ENCODE peak calls at places on chromosome 2, in eight cellular contexts. V is GM10248; N is ovary; E is iPS DF 6.9; R is activated naive CD4-positive, alpha-beta T cell treated with anti-CD3 and anti-CD28 coated beads for 36 hours; C is right lobe of liver; K is fibroblast of mammary gland; U is C1 segment of cervical spinal cord. I is an unnamed sample.

GRCh38 chr2:73282924-73283544 is 1.2 kb downstream of the FBXO41 start:
- DNase-seq in V (no peak), N (no peak), E (no peak), R (no peak), C (no peak), K (no peak), U (no peak), I (no peak)

GRCh38 chr2:109434351-109434750 is 179.4 kb downstream of the SEPTIN10 start:
- DNase-seq in V (no peak), N (no peak), E (no peak), R (no peak), C (no peak), K (no peak), U (no peak), I (no peak)

GRCh38 chr2:61135510-61135909 is 26.5 kb upstream of the C2orf74 start:
- DNase-seq in V (no peak), N (no peak), E (no peak), R (peak), C (no peak), K (peak), U (no peak), I (no peak)

GRCh38 chr2:172226244-172227061 is 123.8 kb upstream of the DLX2 start:
- DNase-seq in V (no peak), N (no peak), E (no peak), R (peak), C (no peak), K (no peak), U (no peak), I (no peak)

GRCh38 chr2:160157861-160158813 is 41.9 kb downstream of the ITGB6 start:
- DNase-seq in V (no peak), N (no peak), E (no peak), R (no peak), C (no peak), K (peak), U (no peak), I (no peak)

GRCh38 chr2:240435457-240435954 is at the start of gene GPC1:
- DNase-seq in V (peak), N (peak), E (no peak), R (peak), C (peak), K (peak), U (peak), I (no peak)

GRCh38 chr2:6362671-6363450 is 502.8 kb downstream of the CMPK2 start:
- DNase-seq in V (no peak), N (no peak), E (no peak), R (no peak), C (no peak), K (no peak), U (no peak), I (no peak)

GRCh38 chr2:44267269-44268258 is 7.7 kb upstream of the SLC3A1 start:
- DNase-seq in V (no peak), N (no peak), E (no peak), R (no peak), C (no peak), K (peak), U (peak), I (no peak)

GRCh38 chr2:105142239-105142638 is 99.3 kb upstream of the GPR45 start:
- DNase-seq in V (no peak), N (no peak), E (no peak), R (no peak), C (no peak), K (no peak), U (no peak), I (no peak)

GRCh38 chr2:146576301-146576700 is 1268.5 kb upstream of the ACVR2A start:
- DNase-seq in V (no peak), N (no peak), E (no peak), R (no peak), C (no peak), K (peak), U (no peak), I (no peak)

GRCh38 chr2:190469770-190470169 is 61.6 kb downstream of the MFSD6 start:
- DNase-seq in V (no peak), N (no peak), E (no peak), R (no peak), C (no peak), K (peak), U (no peak), I (no peak)

GRCh38 chr2:81093031-81093430 is 788.5 kb upstream of the LRRTM1 start:
- DNase-seq in V (no peak), N (no peak), E (no peak), R (no peak), C (no peak), K (no peak), U (no peak), I (no peak)

GRCh38 chr2:240622631-240623235 is 2.5 kb upstream of the GPR35 start:
- DNase-seq in V (no peak), N (no peak), E (no peak), R (peak), C (peak), K (no peak), U (no peak), I (no peak)

GRCh38 chr2:198471291-198471690 is 666.9 kb downstream of the PLCL1 start:
- DNase-seq in V (no peak), N (no peak), E (no peak), R (no peak), C (no peak), K (no peak), U (no peak), I (no peak)

GRCh38 chr2:37648316-37649011 is 23.0 kb downstream of the CDC42EP3 start:
- DNase-seq in V (no peak), N (no peak), E (no peak), R (peak), C (peak), K (no peak), U (no peak), I (no peak)

GRCh38 chr2:12488365-12488972 is 228.3 kb upstream of the TRIB2 start:
- DNase-seq in V (no peak), N (no peak), E (no peak), R (peak), C (no peak), K (no peak), U (no peak), I (no peak)

GRCh38 chr2:132909427-132909826 is 239.4 kb upstream of the LYPD1 start:
- DNase-seq in V (no peak), N (no peak), E (no peak), R (no peak), C (no peak), K (no peak), U (no peak), I (no peak)

GRCh38 chr2:187826023-187826422 is 271.8 kb upstream of the TFPI start:
- DNase-seq in V (no peak), N (no peak), E (no peak), R (no peak), C (no peak), K (peak), U (no peak), I (no peak)

GRCh38 chr2:45888167-45888566 is 236.7 kb downstream of the PRKCE start:
- DNase-seq in V (no peak), N (no peak), E (no peak), R (no peak), C (no peak), K (peak), U (no peak), I (no peak)

GRCh38 chr2:30425326-30425725 is 21.7 kb upstream of the LCLAT1 start:
- DNase-seq in V (no peak), N (no peak), E (no peak), R (no peak), C (no peak), K (peak), U (peak), I (peak)

GRCh38 chr2:239311132-239312040 is 89.4 kb downstream of the HDAC4 start:
- DNase-seq in V (no peak), N (peak), E (no peak), R (peak), C (peak), K (peak), U (peak), I (peak)

GRCh38 chr2:108940156-108940555 is 48.9 kb downstream of the EDAR start:
- DNase-seq in V (no peak), N (no peak), E (no peak), R (no peak), C (no peak), K (no peak), U (no peak), I (no peak)

GRCh38 chr2:50444286-50444685 is 587.6 kb downstream of the NRXN1 start:
- DNase-seq in V (no peak), N (no peak), E (no peak), R (no peak), C (no peak), K (peak), U (no peak), I (no peak)

GRCh38 chr2:197556456-197556855 is 40.6 kb downstream of the MOB4 start:
- DNase-seq in V (no peak), N (no peak), E (no peak), R (no peak), C (no peak), K (peak), U (no peak), I (no peak)

GRCh38 chr2:231464576-231465540 is 574 bp upstream of the NCL start:
- DNase-seq in V (peak), N (peak), E (peak), R (peak), C (peak), K (peak), U (peak), I (peak)

GRCh38 chr2:33411765-33412164 is 64.7 kb upstream of the RASGRP3 start:
- DNase-seq in V (no peak), N (no peak), E (no peak), R (no peak), C (no peak), K (peak), U (no peak), I (no peak)